ENCODE peak calls at places on chromosomes 11 and 22, in seven cellular contexts. D is epithelial cell of esophagus, M is spleen, F is kidney epithelial cell, B is mucosa of descending colon, V is neural crest cell, A is HFF-Myc. G is an unnamed sample.

GRCh38 chr11:120137187-120137610 is 714 bp downstream of the TRIM29 start:
- DNase-seq in B (no peak), F (no peak), D (no peak), M (no peak), A (no peak), V (no peak), G (peak)

GRCh38 chr11:33842236-33842915 is 49.5 kb downstream of the LMO2 start:
- DNase-seq in M (no peak), F (no peak), A (no peak), B (no peak), D (no peak), V (no peak), G (no peak)

GRCh38 chr11:102139081-102139498 is 28.8 kb downstream of the YAP1 start:
- DNase-seq in F (peak), D (peak), V (no peak), M (no peak), B (no peak), A (no peak), G (no peak)

GRCh38 chr22:35966314-35967045 is 62.1 kb downstream of the RBFOX2 start:
- DNase-seq in B (no peak), A (peak), V (no peak), F (no peak), M (no peak), D (no peak), G (no peak)

GRCh38 chr11:10654211-10655150 is 39.1 kb downstream of the IRAG1 start:
- DNase-seq in M (no peak), D (peak), V (no peak), F (no peak), B (no peak), A (no peak), G (peak)

GRCh38 chr11:88367310-88367709 is 29.8 kb upstream of the CTSC start:
- DNase-seq in D (no peak), B (no peak), A (no peak), F (no peak), M (no peak), V (no peak), G (no peak)

GRCh38 chr11:2911088-2912037 is 17.9 kb downstream of the PHLDA2 start:
- DNase-seq in V (no peak), D (peak), B (peak), A (no peak), M (no peak), F (no peak), G (peak)

GRCh38 chr22:46854125-46854870 is 91.8 kb downstream of the TBC1D22A start:
- DNase-seq in B (no peak), A (no peak), V (no peak), F (no peak), M (no peak), D (no peak), G (no peak)

GRCh38 chr22:45880091-45880651 is 96.8 kb downstream of the WNT7B start:
- DNase-seq in A (no peak), M (peak), F (no peak), B (no peak), V (no peak), D (no peak), G (no peak)

GRCh38 chr11:17991799-17992433 is 20.9 kb downstream of the SERGEF start:
- DNase-seq in A (no peak), M (no peak), B (no peak), F (no peak), V (peak), D (peak), G (peak)

GRCh38 chr11:128776088-128776433 is 82.2 kb downstream of the FLI1 start:
- DNase-seq in M (no peak), V (no peak), D (no peak), A (no peak), B (no peak), F (no peak), G (peak)

GRCh38 chr11:111422494-111423249 is 43.6 kb upstream of the POU2AF1 start:
- DNase-seq in D (peak), M (peak), B (peak), V (peak), F (no peak), A (no peak), G (peak)

GRCh38 chr11:25769287-25769686 is 562.6 kb upstream of the ANO3 start:
- DNase-seq in M (no peak), V (no peak), B (no peak), A (no peak), F (peak), D (peak), G (no peak)

GRCh38 chr11:124882339-124883071 is 15.2 kb downstream of the ROBO4 start:
- DNase-seq in M (no peak), B (no peak), A (no peak), F (no peak), V (no peak), D (no peak), G (no peak)

DNA sequence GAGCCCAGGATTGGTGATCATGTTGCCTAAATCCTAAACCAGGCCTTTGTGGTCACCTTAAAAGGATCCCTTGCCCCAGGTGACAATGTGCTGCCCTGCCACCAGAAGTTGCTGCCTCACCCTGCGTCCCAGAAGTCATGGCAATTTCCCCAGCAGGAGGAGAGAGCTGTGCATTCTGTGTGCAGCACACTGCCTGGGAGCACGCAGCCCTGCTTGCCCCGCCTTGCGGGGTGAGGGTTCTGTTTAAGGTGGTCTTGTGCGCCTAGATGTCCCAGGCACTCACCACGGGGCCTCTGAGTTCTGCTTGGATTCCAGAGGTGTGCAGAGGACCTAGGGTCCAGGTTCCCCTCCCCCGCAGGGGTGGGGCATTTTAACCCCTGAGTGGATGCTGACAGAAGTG is 95.0 kb downstream of the GRAMD1B start:
- DNase-seq in M (no peak), A (no peak), F (no peak), V (no peak), D (no peak), B (no peak), G (no peak)
- TF ChIP-seq CTCF in M (no peak), A (no peak), F (no peak), V (no peak), D (no peak), B (no peak), G (no peak)

DNA sequence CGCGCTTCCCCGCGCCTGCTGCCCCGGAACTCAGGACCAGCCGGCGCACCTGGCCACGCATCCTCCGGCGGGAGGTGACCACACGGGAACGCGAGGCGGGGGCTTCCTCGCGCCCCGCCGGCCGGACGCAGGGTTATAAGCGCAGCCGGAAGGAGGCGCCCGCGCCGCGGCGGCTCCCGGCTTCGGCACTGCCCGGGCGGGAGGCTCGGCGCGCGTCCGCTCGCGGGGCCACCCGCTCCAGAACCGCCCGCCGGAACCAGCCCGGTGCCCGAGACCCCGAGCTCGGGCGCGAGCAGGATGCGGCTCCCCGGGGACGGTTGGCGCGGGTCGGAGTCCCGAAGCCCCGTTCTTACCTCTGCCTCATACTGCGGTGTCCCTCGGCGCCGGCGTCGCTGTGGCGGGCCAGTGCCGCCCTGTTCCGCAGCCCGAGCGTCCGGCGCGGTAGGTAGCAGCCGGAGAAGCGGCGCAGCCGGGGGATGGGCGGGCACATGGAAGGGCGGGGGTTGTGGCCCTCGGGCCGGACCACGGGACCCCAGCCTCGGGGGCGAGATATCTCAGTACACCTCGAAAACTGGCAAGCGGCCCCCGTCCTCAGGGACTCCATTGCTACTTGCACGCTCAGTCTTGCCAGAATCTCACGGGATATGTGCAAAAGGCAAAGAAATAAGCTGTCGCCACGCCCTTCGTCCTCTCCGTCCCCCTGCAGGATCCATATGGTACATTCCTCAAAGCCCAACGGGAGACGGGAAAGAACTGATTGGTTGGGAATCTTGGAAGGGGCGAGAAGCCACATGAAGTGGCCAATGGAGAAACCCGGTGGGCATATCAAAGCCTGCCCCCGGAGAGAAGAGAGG is 23.1 kb downstream of the MICAL3 start:
- DNase-seq in M (peak), F (peak), A (peak), B (peak), D (peak), V (peak), G (peak)
- TF ChIP-seq CTCF in M (peak), F (peak), A (peak), B (peak), D (peak), V (peak), G (peak)

GRCh38 chr11:64007629-64008282 is 21.5 kb downstream of the OTUB1 start:
- DNase-seq in A (no peak), V (peak), D (peak), F (no peak), M (peak), B (peak), G (no peak)
- TF ChIP-seq CTCF in A (no peak), V (peak), D (no peak), F (peak), M (peak), B (no peak), G (no peak)

DNA sequence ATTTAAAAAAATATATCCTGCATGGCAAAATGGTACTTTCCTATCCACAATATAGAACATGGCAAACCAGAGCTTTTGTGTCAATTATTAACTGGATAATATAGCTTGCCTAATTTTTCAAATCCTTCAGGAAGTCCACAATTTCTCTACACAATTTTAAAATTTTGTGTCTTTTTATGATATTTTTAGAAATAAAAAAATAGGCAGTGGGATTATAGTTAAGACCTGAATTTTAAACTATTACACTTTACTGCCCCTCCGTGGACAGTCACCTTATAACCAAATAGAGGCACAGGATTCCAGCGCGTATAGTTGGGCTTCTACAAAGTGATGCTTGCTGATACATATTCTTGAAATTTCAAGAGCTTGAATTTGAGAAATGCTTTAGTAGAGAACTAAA is 2.1 kb upstream of the DMC1 start:
- DNase-seq in V (peak), A (no peak), B (no peak), D (peak), F (no peak), M (no peak), G (peak)
- TF ChIP-seq CTCF in V (peak), A (peak), B (no peak), D (peak), F (peak), M (peak), G (peak)

GRCh38 chr22:24435861-24436351 is 8.5 kb downstream of the ADORA2A start:
- DNase-seq in B (no peak), D (no peak), A (no peak), V (no peak), F (no peak), M (peak), G (no peak)

GRCh38 chr22:24440270-24440717 is 12.9 kb downstream of the ADORA2A start:
- DNase-seq in A (no peak), V (no peak), F (no peak), D (no peak), B (no peak), M (peak), G (no peak)

GRCh38 chr22:24436553-24436952 is 9.2 kb downstream of the ADORA2A start:
- DNase-seq in A (no peak), F (no peak), V (no peak), B (no peak), M (peak), D (no peak), G (no peak)

GRCh38 chr22:24437091-24437490 is 9.7 kb downstream of the ADORA2A start:
- DNase-seq in D (no peak), F (no peak), V (no peak), M (no peak), B (no peak), A (no peak), G (no peak)

DNA sequence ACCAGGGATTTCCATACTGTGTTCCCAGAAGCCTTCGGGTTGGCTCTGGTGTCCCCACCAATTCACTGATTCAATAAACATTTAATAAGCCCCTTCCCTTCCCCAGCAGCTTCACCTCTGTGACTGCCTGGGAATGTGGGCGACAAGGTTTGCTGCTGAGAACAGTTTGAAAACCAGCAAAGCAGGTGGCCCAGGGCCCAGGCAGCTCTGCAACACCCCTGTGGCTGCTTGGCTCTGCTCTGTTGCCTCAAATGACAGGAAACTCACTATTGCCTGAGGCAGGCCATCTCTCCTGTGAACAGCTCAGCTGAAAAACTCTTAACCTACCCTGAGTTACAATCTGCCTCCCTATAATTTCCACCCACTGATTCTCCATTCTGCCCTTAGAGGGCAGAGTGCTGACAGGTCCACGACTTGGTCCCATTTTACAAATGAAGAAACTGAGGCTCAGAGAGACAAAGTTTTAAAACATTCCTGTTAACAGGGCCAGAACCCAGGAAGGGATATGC is 10.5 kb downstream of the ADORA2A start:
- DNase-seq in F (peak), V (no peak), B (no peak), M (peak), D (peak), A (no peak), G (peak)
- TF ChIP-seq CTCF in F (peak), V (no peak), B (no peak), M (peak), D (no peak), A (peak), G (peak)

DNA sequence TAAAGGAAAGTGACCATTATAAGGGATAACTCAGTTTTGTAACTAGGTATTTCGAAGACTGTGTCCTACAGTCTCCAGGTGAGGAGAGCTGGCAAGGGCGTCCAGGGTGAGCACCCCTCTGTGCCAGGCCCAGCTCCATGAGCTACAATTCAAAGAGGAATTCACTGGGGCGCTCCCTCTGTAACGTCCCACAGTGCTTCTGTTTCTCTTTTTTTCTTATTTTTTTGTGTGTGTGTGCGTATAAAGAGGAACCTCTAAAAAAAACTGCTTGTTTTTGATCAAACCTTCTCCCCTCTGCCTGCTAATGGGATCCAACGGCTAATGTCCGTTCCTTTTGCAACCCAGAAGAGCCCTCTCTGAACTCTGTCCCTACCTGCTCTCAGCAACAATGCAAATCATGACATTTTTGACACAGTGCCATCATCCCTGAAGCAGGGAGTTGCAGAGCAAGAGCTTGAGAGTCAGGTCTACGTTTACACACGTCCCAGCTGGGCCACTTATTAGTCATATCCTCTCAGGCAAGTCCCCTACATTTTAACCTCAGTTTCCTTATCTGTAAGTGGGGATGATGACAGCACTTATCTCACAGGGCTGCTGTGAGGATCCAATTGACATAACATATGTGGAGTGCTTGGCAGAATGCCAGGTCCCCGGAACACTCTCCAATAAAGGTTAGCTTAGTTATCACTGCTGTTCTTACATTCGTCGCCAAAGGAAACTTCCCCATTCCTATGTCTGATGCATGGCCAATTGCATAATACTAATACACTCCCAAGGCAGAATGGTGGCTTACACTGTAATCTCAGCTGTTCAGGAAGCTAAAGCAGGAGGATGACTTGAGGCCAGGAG is 16.9 kb downstream of the ASCC2 start:
- DNase-seq in V (no peak), F (peak), A (peak), B (peak), D (peak), M (no peak), G (peak)
- TF ChIP-seq CTCF in V (no peak), F (no peak), A (no peak), B (no peak), D (peak), M (no peak), G (no peak)

GRCh38 chr11:100442017-100442416 is 245.1 kb upstream of the ARHGAP42 start:
- DNase-seq in F (no peak), A (no peak), M (no peak), V (no peak), B (no peak), D (peak), G (no peak)

DNA sequence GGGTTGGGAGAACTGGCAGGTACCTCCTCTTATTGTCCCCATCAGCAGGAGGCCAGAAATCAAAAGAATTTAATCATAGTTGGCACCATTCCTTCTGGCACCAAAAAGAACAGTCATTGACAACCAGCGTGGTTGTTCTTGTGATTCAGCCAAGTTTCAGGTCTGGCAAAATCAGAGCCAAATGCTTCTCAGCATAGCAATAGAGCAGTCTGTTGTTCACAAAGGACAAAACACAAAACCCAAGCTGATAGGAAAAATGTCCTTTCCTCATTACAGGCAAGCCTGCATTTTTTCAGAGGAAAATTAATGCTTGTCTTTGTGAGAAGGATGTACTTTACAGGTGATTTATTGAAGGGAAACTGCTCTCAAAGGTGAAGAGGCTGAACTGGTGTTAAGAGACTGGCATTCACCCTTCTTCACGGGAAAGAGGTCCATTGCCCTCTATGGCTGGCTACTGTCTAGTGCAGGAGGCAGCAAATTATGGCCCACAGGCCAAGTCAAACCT is 241.8 kb upstream of the ARHGAP42 start:
- DNase-seq in D (peak), A (no peak), F (no peak), V (no peak), M (no peak), B (no peak), G (no peak)
- TF ChIP-seq CTCF in D (peak), A (no peak), F (no peak), V (no peak), M (no peak), B (no peak), G (no peak)

DNA sequence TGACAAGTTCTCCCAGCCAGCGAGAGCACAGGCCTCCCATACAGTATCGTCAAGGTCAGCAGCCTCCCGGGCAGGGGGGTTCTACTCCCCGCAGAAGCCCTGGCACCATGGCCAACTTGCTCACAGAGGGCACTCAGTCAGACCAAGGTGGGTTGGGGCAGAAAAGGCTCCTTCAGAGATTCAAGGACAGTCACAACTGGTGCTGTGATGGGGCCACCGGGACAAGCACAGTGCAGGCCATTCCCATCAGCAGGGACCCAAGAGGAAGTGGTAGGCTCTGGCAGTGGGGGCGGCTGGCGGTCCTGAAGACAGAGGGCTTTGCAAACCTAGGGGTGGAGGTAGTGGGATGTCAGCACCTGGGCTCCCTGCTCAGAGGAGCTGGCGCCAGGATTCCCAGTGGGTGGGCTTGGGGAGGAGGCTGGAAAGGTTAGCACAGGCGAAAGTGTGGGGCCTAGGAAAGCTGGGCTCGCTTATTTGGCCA is 5.3 kb upstream of the NEAT1 start:
- DNase-seq in B (no peak), D (no peak), A (no peak), M (peak), V (no peak), F (no peak), G (peak)
- TF ChIP-seq CTCF in B (no peak), D (no peak), A (no peak), M (no peak), V (no peak), F (no peak), G (no peak)

GRCh38 chr11:43354311-43354710 is 4.4 kb upstream of the TTC17 start:
- DNase-seq in D (no peak), V (no peak), F (no peak), A (no peak), M (no peak), B (no peak), G (no peak)

GRCh38 chr11:43358670-43359431 is at the start of gene TTC17:
- DNase-seq in F (peak), V (peak), D (peak), M (peak), A (peak), B (peak), G (peak)

GRCh38 chr11:43358308-43358669 is 431 bp upstream of the TTC17 start:
- DNase-seq in D (no peak), M (no peak), V (no peak), B (no peak), F (no peak), A (no peak), G (no peak)

GRCh38 chr11:43360361-43361032 is 1.8 kb downstream of the TTC17 start:
- DNase-seq in A (no peak), D (peak), V (no peak), M (no peak), B (no peak), F (no peak), G (no peak)

DNA sequence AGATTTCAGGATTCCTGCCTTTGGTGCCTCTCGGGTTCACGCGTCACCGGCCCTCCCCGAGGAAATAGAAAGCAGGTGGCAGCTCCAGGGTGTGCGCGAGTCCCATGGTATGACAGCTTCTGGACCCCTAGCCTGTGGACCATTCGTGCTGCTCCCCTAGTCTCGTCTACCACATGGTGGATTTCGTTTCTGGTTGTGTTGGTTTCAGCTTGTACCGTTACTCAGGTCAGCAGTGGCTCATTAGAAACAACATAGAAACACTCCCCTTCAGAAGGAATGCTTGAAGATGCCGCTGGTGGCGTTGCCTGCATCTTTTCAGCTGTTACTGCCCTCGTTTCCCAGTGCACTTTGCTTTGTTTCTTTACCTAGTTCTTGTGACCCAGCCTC is 705 bp downstream of the TTC17 start:
- DNase-seq in M (no peak), B (no peak), D (peak), V (no peak), F (no peak), A (no peak), G (peak)
- TF ChIP-seq CTCF in M (no peak), B (no peak), D (peak), V (no peak), F (no peak), A (no peak), G (no peak)

G was measured in GM13976.